ENCODE peak calls at places on chromosomes 5 and 9, in seven cellular contexts. Z is OCI-LY7, T is body of pancreas, K is tibial nerve, L is fibroblast of lung, P is neural progenitor cell, U is PC-3. W is an unnamed sample.

GRCh38 chr9:4494337-4494736 is 4.1 kb downstream of the SLC1A1 start:
- DNase-seq in Z (no peak), T (no peak), K (no peak), L (no peak), P (no peak), U (peak), W (no peak)

GRCh38 chr5:135308245-135308644 is 90.8 kb downstream of the MACROH2A1 start:
- DNase-seq in Z (no peak), T (no peak), K (no peak), L (peak), P (no peak), U (peak), W (peak)

GRCh38 chr9:116855881-116856662 is 169.0 kb downstream of the TRIM32 start:
- DNase-seq in Z (no peak), T (no peak), K (no peak), L (no peak), P (no peak), U (peak), W (no peak)

GRCh38 chr9:126363847-126364671 is 37.4 kb downstream of the MVB12B start:
- DNase-seq in Z (no peak), T (no peak), K (no peak), L (peak), P (no peak), U (peak), W (no peak)

GRCh38 chr5:138737494-138738265 is 15.5 kb upstream of the CTNNA1 start:
- DNase-seq in Z (no peak), T (no peak), K (no peak), L (no peak), P (no peak), U (no peak), W (no peak)

GRCh38 chr9:112700080-112700479 is 17.8 kb downstream of the INIP start:
- DNase-seq in Z (no peak), T (no peak), K (no peak), L (no peak), P (no peak), U (no peak), W (peak)

GRCh38 chr9:106309925-106310324 is 553.0 kb upstream of the ZNF462 start:
- DNase-seq in Z (no peak), T (no peak), K (no peak), L (no peak), P (no peak), U (no peak), W (no peak)

GRCh38 chr5:76291305-76292077 is 111.6 kb upstream of the IQGAP2 start:
- DNase-seq in Z (no peak), T (peak), K (no peak), L (no peak), P (no peak), U (peak), W (no peak)

GRCh38 chr5:73442960-73443627 is 5.5 kb downstream of the FOXD1 start:
- DNase-seq in Z (no peak), T (no peak), K (no peak), L (peak), P (peak), U (no peak), W (peak)

GRCh38 chr5:169628891-169629290 is 8.2 kb upstream of the DOCK2 start:
- DNase-seq in Z (no peak), T (no peak), K (no peak), L (peak), P (no peak), U (no peak), W (peak)

GRCh38 chr5:140881889-140882590 is at the start of gene PCDHA13:
- DNase-seq in Z (no peak), T (no peak), K (no peak), L (no peak), P (peak), U (peak), W (no peak)

GRCh38 chr9:80648336-80648735 is 1041.0 kb downstream of the TLE1 start:
- DNase-seq in Z (no peak), T (no peak), K (no peak), L (peak), P (no peak), U (peak), W (peak)

GRCh38 chr5:80372780-80373179 is 35.1 kb upstream of the ZFYVE16 start:
- DNase-seq in Z (no peak), T (no peak), K (no peak), L (no peak), P (no peak), U (no peak), W (no peak)

GRCh38 chr5:135307143-135307903 is 91.7 kb downstream of the MACROH2A1 start:
- DNase-seq in Z (no peak), T (no peak), K (no peak), L (no peak), P (peak), U (no peak), W (no peak)

GRCh38 chr9:120616961-120617636 is 37.1 kb upstream of the CDK5RAP2 start:
- DNase-seq in Z (no peak), T (no peak), K (no peak), L (no peak), P (no peak), U (no peak), W (peak)

GRCh38 chr9:133976888-133977287 is 15.2 kb downstream of the VAV2 start:
- DNase-seq in Z (no peak), T (peak), K (no peak), L (no peak), P (no peak), U (no peak), W (no peak)

GRCh38 chr5:174371600-174372094 is 326.1 kb downstream of the NSG2 start:
- DNase-seq in Z (no peak), T (no peak), K (no peak), L (no peak), P (no peak), U (peak), W (peak)

GRCh38 chr5:91403404-91403803 is 20.3 kb upstream of the ARRDC3 start:
- DNase-seq in Z (no peak), T (no peak), K (no peak), L (peak), P (no peak), U (no peak), W (peak)

DNA sequence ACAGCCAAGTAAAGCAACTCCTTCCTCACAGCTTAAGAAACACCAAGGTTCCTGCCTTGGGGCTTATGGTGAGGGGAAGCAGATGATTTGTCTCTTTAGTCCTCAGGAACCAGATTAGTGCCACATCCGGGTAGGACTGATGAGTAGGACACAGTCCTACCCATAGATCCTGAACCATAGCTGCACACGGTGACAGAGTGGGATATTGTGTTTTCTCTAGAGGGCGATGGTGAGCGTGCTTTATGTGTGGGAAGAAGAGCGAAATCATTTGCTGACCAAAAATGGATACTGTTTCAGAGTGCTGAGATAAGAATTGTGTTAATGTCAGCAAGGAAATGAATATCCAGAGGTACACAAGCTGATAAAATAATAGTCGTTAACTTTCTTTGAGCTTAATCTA is 209.0 kb upstream of the FBXL7 start:
- DNase-seq in Z (no peak), T (no peak), K (no peak), L (no peak), P (peak), U (peak), W (peak)
- TF ChIP-seq CTCF in Z (peak), T (no peak), K (no peak), L (no peak), P (peak), U (peak), W (peak)

GRCh38 chr5:37492778-37493555 is 113.8 kb downstream of the WDR70 start:
- DNase-seq in Z (no peak), T (no peak), K (no peak), L (no peak), P (no peak), U (no peak), W (peak)
- H3K4me3 ChIP-seq in Z (no peak), T (no peak), K (no peak), L (no peak), P (no peak), U (no peak), W (no peak)

GRCh38 chr5:9282211-9282610 is 263.7 kb downstream of the SEMA5A start:
- DNase-seq in Z (no peak), T (no peak), K (no peak), L (no peak), P (no peak), U (no peak), W (no peak)

GRCh38 chr5:9283021-9283420 is 262.9 kb downstream of the SEMA5A start:
- DNase-seq in Z (no peak), T (no peak), K (no peak), L (no peak), P (no peak), U (peak), W (no peak)

GRCh38 chr5:9284272-9284671 is 261.6 kb downstream of the SEMA5A start:
- DNase-seq in Z (no peak), T (no peak), K (no peak), L (no peak), P (no peak), U (no peak), W (no peak)

GRCh38 chr5:9284781-9285307 is 261.0 kb downstream of the SEMA5A start:
- DNase-seq in Z (no peak), T (no peak), K (no peak), L (peak), P (no peak), U (no peak), W (peak)

DNA sequence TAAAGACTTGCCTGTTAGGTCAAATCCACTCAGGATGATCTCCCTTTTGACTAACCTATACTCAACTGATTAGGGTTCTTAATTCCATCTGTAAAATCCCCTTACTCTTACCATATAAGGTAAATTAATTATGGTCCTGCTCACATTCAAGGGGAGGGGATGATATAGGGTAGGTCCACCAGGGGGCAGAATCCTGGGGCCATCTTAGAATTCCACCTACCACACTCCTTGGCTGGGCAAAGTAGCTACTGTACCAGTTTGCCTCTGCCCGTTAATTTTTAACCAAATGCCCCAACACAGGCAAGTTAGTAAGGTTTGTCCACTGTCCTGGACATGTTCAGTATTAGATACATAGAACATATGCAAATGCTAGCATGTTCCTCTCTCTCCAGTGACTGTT is 262.4 kb downstream of the SEMA5A start:
- DNase-seq in Z (no peak), T (no peak), K (no peak), L (no peak), P (no peak), U (no peak), W (no peak)
- TF ChIP-seq CTCF in Z (peak), T (peak), K (no peak), L (no peak), P (peak), U (peak), W (peak)

DNA sequence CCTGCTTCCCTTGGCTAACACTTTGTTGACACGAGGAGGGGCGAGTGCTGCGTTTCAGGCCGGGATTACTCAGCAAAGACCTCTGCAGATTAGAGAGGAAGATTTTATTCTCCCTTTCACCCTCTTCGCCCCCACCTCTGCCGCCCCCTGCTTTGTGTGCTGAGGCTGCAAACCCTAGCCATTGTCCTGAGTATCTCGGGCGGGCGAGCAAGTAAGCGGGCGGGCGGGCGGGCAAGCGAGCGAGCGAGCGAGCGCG is 6.0 kb downstream of the ISL1 start:
- DNase-seq in Z (no peak), T (no peak), K (no peak), L (no peak), P (peak), U (no peak), W (no peak)
- H3K4me3 ChIP-seq in Z (no peak), T (no peak), K (no peak), L (no peak), P (peak), U (no peak), W (no peak)

GRCh38 chr9:82188817-82189216 is 200.2 kb downstream of the SPATA31D1 start:
- DNase-seq in Z (peak), T (no peak), K (no peak), L (no peak), P (no peak), U (no peak), W (no peak)
- TF ChIP-seq CTCF in Z (peak), T (no peak), K (no peak), L (no peak), P (no peak), U (peak), W (no peak)

DNA sequence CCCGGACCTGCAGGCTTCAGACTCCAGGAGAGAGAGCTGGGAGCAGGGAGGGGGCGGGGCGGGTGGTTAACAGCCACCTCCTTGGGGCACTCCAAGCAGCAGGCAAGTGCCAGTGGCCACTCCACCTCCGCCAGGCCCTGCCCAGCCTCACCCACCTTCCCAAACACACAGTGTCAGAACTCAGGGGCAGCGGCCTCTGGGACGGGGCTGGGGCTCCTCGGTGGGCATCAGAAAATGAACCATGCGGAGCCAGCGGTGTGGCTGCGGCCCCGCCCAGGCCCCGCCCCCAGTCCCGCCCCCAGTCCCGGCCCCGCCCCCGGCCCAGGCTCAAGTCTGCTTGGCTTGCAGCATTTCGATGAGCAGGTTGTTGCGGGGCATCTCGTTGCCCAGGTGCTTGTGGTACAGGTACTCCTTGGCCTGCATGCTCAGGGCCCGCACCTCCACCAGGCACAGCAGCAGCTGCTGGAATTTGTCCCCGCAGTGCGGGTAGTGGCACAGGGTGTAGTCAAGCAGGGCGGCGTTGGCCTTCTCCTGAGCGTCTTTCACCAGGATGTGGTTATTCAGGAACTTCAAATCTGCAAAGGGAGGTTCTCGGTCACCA is 24.7 kb downstream of the NR5A1 start:
- DNase-seq in Z (no peak), T (no peak), K (no peak), L (no peak), P (peak), U (no peak), W (no peak)
- H3K4me3 ChIP-seq in Z (no peak), T (no peak), K (no peak), L (no peak), P (no peak), U (no peak), W (no peak)

W was measured in choroid plexus epithelial cell.